ENCODE peak calls at places on chromosomes 2 and 18, in four cellular contexts. One of them, this sample, is unnamed.

GRCh38 chr2:68487773-68488355 is 20.5 kb downstream of the APLF start:
- DNase-seq in GM12878: no peak
- DNase-seq in HepG2: peak
- DNase-seq in SK-N-SH: peak
- DNase-seq in this sample: peak

GRCh38 chr2:109456776-109457175 is 157.0 kb downstream of the SEPTIN10 start:
- DNase-seq in SK-N-SH: no peak
- DNase-seq in GM12878: no peak
- DNase-seq in HepG2: no peak
- DNase-seq in this sample: no peak

GRCh38 chr2:77161009-77161408 is 361.2 kb downstream of the LRRTM4 start:
- DNase-seq in SK-N-SH: no peak
- DNase-seq in HepG2: peak
- DNase-seq in GM12878: no peak
- DNase-seq in this sample: no peak

GRCh38 chr2:10477443-10478297 is 29.5 kb upstream of the ODC1 start:
- DNase-seq in SK-N-SH: no peak
- DNase-seq in GM12878: no peak
- DNase-seq in HepG2: no peak
- DNase-seq in this sample: no peak

GRCh38 chr2:85243101-85244072 is 84.4 kb downstream of the TGOLN2 start:
- DNase-seq in HepG2: peak
- DNase-seq in GM12878: no peak
- DNase-seq in SK-N-SH: peak
- DNase-seq in this sample: peak

GRCh38 chr18:52341617-52342381 is 1.8 kb downstream of the DCC start:
- DNase-seq in SK-N-SH: peak
- DNase-seq in GM12878: no peak
- DNase-seq in HepG2: no peak
- DNase-seq in this sample: no peak

GRCh38 chr2:64931536-64932326 is 57.5 kb upstream of the SLC1A4 start:
- DNase-seq in HepG2: no peak
- DNase-seq in GM12878: no peak
- DNase-seq in SK-N-SH: no peak
- DNase-seq in this sample: no peak

GRCh38 chr2:30217644-30218361 is 13.5 kb upstream of the LBH start:
- DNase-seq in SK-N-SH: no peak
- DNase-seq in HepG2: no peak
- DNase-seq in GM12878: peak
- DNase-seq in this sample: no peak

GRCh38 chr2:164314148-164314547 is 307.1 kb downstream of the GRB14 start:
- DNase-seq in GM12878: no peak
- DNase-seq in SK-N-SH: no peak
- DNase-seq in HepG2: no peak
- DNase-seq in this sample: no peak

GRCh38 chr2:173997269-173997668 is 32.1 kb upstream of the SP3 start:
- DNase-seq in GM12878: peak
- DNase-seq in HepG2: no peak
- DNase-seq in SK-N-SH: no peak
- DNase-seq in this sample: no peak

GRCh38 chr18:812123-812672 is at the start of gene YES1:
- DNase-seq in GM12878: no peak
- DNase-seq in HepG2: peak
- DNase-seq in SK-N-SH: peak
- DNase-seq in this sample: peak

GRCh38 chr2:11963966-11964365 is 217.5 kb downstream of the LPIN1 start:
- DNase-seq in HepG2: no peak
- DNase-seq in GM12878: no peak
- DNase-seq in SK-N-SH: no peak
- DNase-seq in this sample: no peak

GRCh38 chr18:32714571-32715148 is 58.2 kb downstream of the KLHL14 start:
- DNase-seq in HepG2: peak
- DNase-seq in SK-N-SH: peak
- DNase-seq in GM12878: peak
- DNase-seq in this sample: peak

GRCh38 chr2:113046465-113046864 is 6.2 kb downstream of the IL36B start:
- DNase-seq in GM12878: no peak
- DNase-seq in HepG2: no peak
- DNase-seq in SK-N-SH: no peak
- DNase-seq in this sample: no peak

GRCh38 chr2:177064417-177064816 is 148.2 kb upstream of the HNRNPA3 start:
- DNase-seq in SK-N-SH: no peak
- DNase-seq in HepG2: no peak
- DNase-seq in GM12878: no peak
- DNase-seq in this sample: no peak

GRCh38 chr2:209508255-209508654 is 84.4 kb downstream of the MAP2 start:
- DNase-seq in HepG2: peak
- DNase-seq in GM12878: no peak
- DNase-seq in SK-N-SH: no peak
- DNase-seq in this sample: no peak

GRCh38 chr2:25202290-25202689 is 33.9 kb upstream of the POMC start:
- DNase-seq in HepG2: no peak
- DNase-seq in SK-N-SH: no peak
- DNase-seq in GM12878: no peak
- DNase-seq in this sample: no peak

GRCh38 chr2:239625913-239626734 is 225.3 kb upstream of the HDAC4 start:
- DNase-seq in HepG2: no peak
- DNase-seq in GM12878: no peak
- DNase-seq in SK-N-SH: no peak
- DNase-seq in this sample: no peak

GRCh38 chr2:136248242-136248641 is 130.3 kb upstream of the CXCR4 start:
- DNase-seq in HepG2: no peak
- DNase-seq in SK-N-SH: no peak
- DNase-seq in GM12878: no peak
- DNase-seq in this sample: no peak

GRCh38 chr18:67300498-67300897 is 216.0 kb downstream of the DSEL start:
- DNase-seq in SK-N-SH: no peak
- DNase-seq in GM12878: no peak
- DNase-seq in HepG2: no peak
- DNase-seq in this sample: no peak

GRCh38 chr2:215619022-215619958 is 183.4 kb upstream of the FN1 start:
- DNase-seq in SK-N-SH: peak
- DNase-seq in HepG2: peak
- DNase-seq in GM12878: no peak
- DNase-seq in this sample: peak

GRCh38 chr18:59996370-59996966 is 96.7 kb downstream of the PMAIP1 start:
- DNase-seq in HepG2: peak
- DNase-seq in GM12878: no peak
- DNase-seq in SK-N-SH: peak
- DNase-seq in this sample: peak

GRCh38 chr18:70384181-70384790 is 95.4 kb downstream of the SOCS6 start:
- DNase-seq in HepG2: peak
- DNase-seq in SK-N-SH: no peak
- DNase-seq in GM12878: no peak
- DNase-seq in this sample: no peak

GRCh38 chr2:222038086-222038802 is 260.6 kb downstream of the PAX3 start:
- DNase-seq in SK-N-SH: no peak
- DNase-seq in HepG2: peak
- DNase-seq in GM12878: no peak
- DNase-seq in this sample: no peak

GRCh38 chr18:54240629-54241107 is 16.2 kb upstream of the MBD2 start:
- DNase-seq in SK-N-SH: no peak
- DNase-seq in HepG2: no peak
- DNase-seq in GM12878: no peak
- DNase-seq in this sample: no peak

GRCh38 chr2:205235434-205235833 is 446.9 kb upstream of the NRP2 start:
- DNase-seq in GM12878: no peak
- DNase-seq in SK-N-SH: no peak
- DNase-seq in HepG2: no peak
- DNase-seq in this sample: no peak

GRCh38 chr2:134836986-134837385 is 1.4 kb upstream of the ACMSD start:
- DNase-seq in SK-N-SH: no peak
- DNase-seq in HepG2: no peak
- DNase-seq in GM12878: no peak
- DNase-seq in this sample: no peak

GRCh38 chr18:53380063-53380639 is 844.3 kb downstream of the MBD2 start:
- DNase-seq in GM12878: peak
- DNase-seq in SK-N-SH: peak
- DNase-seq in HepG2: peak
- DNase-seq in this sample: peak

GRCh38 chr18:75081486-75081885 is 127.5 kb downstream of the PTGR3 start:
- DNase-seq in HepG2: no peak
- DNase-seq in GM12878: no peak
- DNase-seq in SK-N-SH: no peak
- DNase-seq in this sample: no peak

GRCh38 chr18:48514786-48515185 is 24.0 kb upstream of the CTIF start:
- DNase-seq in HepG2: no peak
- DNase-seq in SK-N-SH: no peak
- DNase-seq in GM12878: no peak
- DNase-seq in this sample: no peak

GRCh38 chr2:56515399-56515798 is 331.6 kb downstream of the CCDC85A start:
- DNase-seq in GM12878: no peak
- DNase-seq in HepG2: no peak
- DNase-seq in SK-N-SH: no peak
- DNase-seq in this sample: no peak

GRCh38 chr2:2826209-2826551 is 495.1 kb upstream of the MYT1L start:
- DNase-seq in SK-N-SH: peak
- DNase-seq in HepG2: no peak
- DNase-seq in GM12878: no peak
- DNase-seq in this sample: no peak

GRCh38 chr2:223545830-223546229 is 56.3 kb downstream of the SCG2 start:
- DNase-seq in SK-N-SH: peak
- DNase-seq in HepG2: no peak
- DNase-seq in GM12878: no peak
- DNase-seq in this sample: no peak

GRCh38 chr2:174970092-174970491 is 35.1 kb downstream of the CHN1 start:
- DNase-seq in SK-N-SH: no peak
- DNase-seq in GM12878: no peak
- DNase-seq in HepG2: no peak
- DNase-seq in this sample: no peak

GRCh38 chr2:152694161-152694661 is 23.1 kb downstream of the PRPF40A start:
- DNase-seq in HepG2: no peak
- DNase-seq in GM12878: no peak
- DNase-seq in SK-N-SH: no peak
- DNase-seq in this sample: no peak

GRCh38 chr2:213958086-213958485 is 452.8 kb upstream of the VWC2L start:
- DNase-seq in HepG2: no peak
- DNase-seq in GM12878: no peak
- DNase-seq in SK-N-SH: no peak
- DNase-seq in this sample: no peak

GRCh38 chr2:184599875-184600227 is 1.5 kb downstream of the ZNF804A start:
- DNase-seq in GM12878: no peak
- DNase-seq in SK-N-SH: no peak
- DNase-seq in HepG2: no peak
- DNase-seq in this sample: no peak

GRCh38 chr2:101517753-101518152 is 42.8 kb upstream of the RFX8 start:
- DNase-seq in GM12878: no peak
- DNase-seq in HepG2: peak
- DNase-seq in SK-N-SH: no peak
- DNase-seq in this sample: no peak

GRCh38 chr2:101515512-101515911 is 40.6 kb upstream of the RFX8 start:
- DNase-seq in SK-N-SH: no peak
- DNase-seq in HepG2: no peak
- DNase-seq in GM12878: no peak
- DNase-seq in this sample: no peak

GRCh38 chr2:101518470-101519172 is 43.7 kb upstream of the RFX8 start:
- DNase-seq in HepG2: peak
- DNase-seq in SK-N-SH: peak
- DNase-seq in GM12878: no peak
- DNase-seq in this sample: peak

GRCh38 chr2:101516833-101517690 is 42.1 kb upstream of the RFX8 start:
- DNase-seq in HepG2: peak
- DNase-seq in SK-N-SH: no peak
- DNase-seq in GM12878: no peak
- DNase-seq in this sample: no peak

GRCh38 chr2:101516349-101516748 is 41.4 kb upstream of the RFX8 start:
- DNase-seq in SK-N-SH: no peak
- DNase-seq in HepG2: no peak
- DNase-seq in GM12878: no peak
- DNase-seq in this sample: no peak
- TF ChIP-seq NFIC in SK-N-SH: no peak
- TF ChIP-seq NFIC in HepG2: no peak
- TF ChIP-seq NFIC in GM12878: no peak
- TF ChIP-seq NFIC in this sample: no peak

GRCh38 chr2:230669386-230669935 is 43.2 kb upstream of the CAB39 start:
- DNase-seq in GM12878: no peak
- DNase-seq in HepG2: no peak
- DNase-seq in SK-N-SH: no peak
- DNase-seq in this sample: no peak
- TF ChIP-seq NFIC in GM12878: no peak
- TF ChIP-seq NFIC in HepG2: no peak
- TF ChIP-seq NFIC in SK-N-SH: no peak
- TF ChIP-seq NFIC in this sample: no peak

GRCh38 chr2:27754831-27755230 is 16.7 kb upstream of the MRPL33 start:
- DNase-seq in SK-N-SH: no peak
- DNase-seq in HepG2: no peak
- DNase-seq in GM12878: no peak
- DNase-seq in this sample: no peak

GRCh38 chr2:27752551-27753237 is 18.8 kb upstream of the MRPL33 start:
- DNase-seq in HepG2: peak
- DNase-seq in SK-N-SH: no peak
- DNase-seq in GM12878: no peak
- DNase-seq in this sample: peak

GRCh38 chr2:27756091-27756490 is 15.4 kb upstream of the MRPL33 start:
- DNase-seq in GM12878: no peak
- DNase-seq in SK-N-SH: no peak
- DNase-seq in HepG2: no peak
- DNase-seq in this sample: no peak

GRCh38 chr2:27751377-27751776 is 20.1 kb upstream of the MRPL33 start:
- DNase-seq in SK-N-SH: no peak
- DNase-seq in HepG2: no peak
- DNase-seq in GM12878: no peak
- DNase-seq in this sample: no peak

GRCh38 chr2:27753744-27754588 is 17.6 kb upstream of the MRPL33 start:
- DNase-seq in HepG2: peak
- DNase-seq in SK-N-SH: peak
- DNase-seq in GM12878: no peak
- DNase-seq in this sample: peak
- TF ChIP-seq NFIC in HepG2: no peak
- TF ChIP-seq NFIC in SK-N-SH: no peak
- TF ChIP-seq NFIC in GM12878: no peak
- TF ChIP-seq NFIC in this sample: no peak

DNA sequence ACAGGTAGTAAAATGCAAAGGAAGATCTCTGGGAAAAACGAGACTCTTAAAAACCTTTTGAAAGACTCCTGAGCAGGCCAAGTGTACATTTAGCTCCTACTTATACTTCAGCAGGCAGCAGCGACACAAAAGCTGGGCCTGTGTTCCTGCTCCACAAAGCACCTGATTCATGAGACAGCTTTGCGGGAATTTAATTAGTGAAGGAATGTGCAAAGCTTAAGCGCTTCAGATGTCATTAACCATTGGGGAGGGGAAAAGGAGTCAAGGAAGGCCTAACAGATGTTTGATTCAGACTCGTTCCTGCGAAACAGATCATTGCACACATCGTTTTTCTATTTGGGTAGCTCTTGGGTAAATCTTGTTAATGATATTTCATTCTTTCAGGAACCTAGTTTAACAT is 125.8 kb downstream of the MAIP1 start:
- DNase-seq in HepG2: no peak
- DNase-seq in GM12878: no peak
- DNase-seq in SK-N-SH: no peak
- DNase-seq in this sample: no peak
- TF ChIP-seq NFIC in HepG2: no peak
- TF ChIP-seq NFIC in GM12878: no peak
- TF ChIP-seq NFIC in SK-N-SH: no peak
- TF ChIP-seq NFIC in this sample: no peak

GRCh38 chr2:231891514-231891905 is 34.7 kb downstream of the NPPC start:
- DNase-seq in GM12878: no peak
- DNase-seq in HepG2: no peak
- DNase-seq in SK-N-SH: no peak
- DNase-seq in this sample: no peak
- TF ChIP-seq NFIC in GM12878: no peak
- TF ChIP-seq NFIC in HepG2: no peak
- TF ChIP-seq NFIC in SK-N-SH: no peak
- TF ChIP-seq NFIC in this sample: no peak